ENCODE peak calls at places on chromosomes 12 and 14, in seven cellular contexts. G, X, Y, M, K, C and Z are unnamed samples.

GRCh38 chr14:64786296-64787149 is 82.3 kb downstream of the PLEKHG3 start:
- DNase-seq in X (no peak), G (peak), M (no peak), Y (no peak), K (no peak), C (no peak), Z (no peak)

GRCh38 chr14:51780741-51781140 is 79.7 kb upstream of the GNG2 start:
- DNase-seq in Y (peak), G (no peak), M (no peak), C (peak), K (peak), X (no peak), Z (no peak)

GRCh38 chr14:34355584-34356266 is 106.3 kb downstream of the SPTSSA start:
- DNase-seq in M (no peak), X (no peak), K (peak), Y (no peak), G (peak), C (peak), Z (no peak)

GRCh38 chr12:95316798-95317197 is 99.2 kb downstream of the VEZT start:
- DNase-seq in X (no peak), C (no peak), K (no peak), Y (no peak), M (no peak), G (no peak), Z (no peak)

GRCh38 chr14:98466807-98467206 is 805.2 kb downstream of the BCL11B start:
- DNase-seq in G (no peak), C (no peak), X (no peak), K (no peak), M (no peak), Y (no peak), Z (no peak)

GRCh38 chr14:98956181-98956580 is 315.8 kb downstream of the BCL11B start:
- DNase-seq in M (no peak), K (no peak), C (no peak), G (no peak), Y (peak), X (no peak), Z (peak)

GRCh38 chr12:9868271-9868815 is 811 bp downstream of the CLEC2B start:
- DNase-seq in M (no peak), Y (no peak), X (no peak), G (no peak), K (no peak), C (no peak), Z (no peak)

GRCh38 chr12:26150737-26151450 is 26.1 kb upstream of the BHLHE41 start:
- DNase-seq in K (no peak), G (no peak), X (no peak), M (no peak), Y (no peak), C (no peak), Z (no peak)

GRCh38 chr14:86221000-86221399 is 691.1 kb downstream of the FLRT2 start:
- DNase-seq in M (no peak), K (no peak), C (no peak), X (peak), G (no peak), Y (peak), Z (no peak)

GRCh38 chr12:1518763-1519516 is 75.4 kb downstream of the FBXL14 start:
- DNase-seq in X (no peak), C (peak), M (no peak), Y (peak), K (no peak), G (no peak), Z (no peak)

GRCh38 chr12:40106655-40107054 is 774 bp upstream of the SLC2A13 start:
- DNase-seq in C (peak), G (no peak), M (no peak), Y (peak), X (no peak), K (no peak), Z (no peak)

GRCh38 chr14:58639842-58640484 is 2.2 kb downstream of the DACT1 start:
- DNase-seq in M (no peak), Y (peak), C (peak), G (peak), X (no peak), K (peak), Z (no peak)

GRCh38 chr12:66803972-66804371 is 125.1 kb upstream of the GRIP1 start:
- DNase-seq in C (no peak), Y (no peak), G (no peak), K (no peak), X (no peak), M (no peak), Z (no peak)

GRCh38 chr12:117069926-117070900 is 29.0 kb downstream of the TESC start:
- DNase-seq in K (no peak), C (no peak), M (no peak), Y (peak), X (no peak), G (no peak), Z (no peak)

GRCh38 chr12:69905801-69906200 is 80.8 kb downstream of the MYRFL start:
- DNase-seq in X (no peak), K (no peak), M (no peak), C (no peak), Y (no peak), G (no peak), Z (no peak)

DNA sequence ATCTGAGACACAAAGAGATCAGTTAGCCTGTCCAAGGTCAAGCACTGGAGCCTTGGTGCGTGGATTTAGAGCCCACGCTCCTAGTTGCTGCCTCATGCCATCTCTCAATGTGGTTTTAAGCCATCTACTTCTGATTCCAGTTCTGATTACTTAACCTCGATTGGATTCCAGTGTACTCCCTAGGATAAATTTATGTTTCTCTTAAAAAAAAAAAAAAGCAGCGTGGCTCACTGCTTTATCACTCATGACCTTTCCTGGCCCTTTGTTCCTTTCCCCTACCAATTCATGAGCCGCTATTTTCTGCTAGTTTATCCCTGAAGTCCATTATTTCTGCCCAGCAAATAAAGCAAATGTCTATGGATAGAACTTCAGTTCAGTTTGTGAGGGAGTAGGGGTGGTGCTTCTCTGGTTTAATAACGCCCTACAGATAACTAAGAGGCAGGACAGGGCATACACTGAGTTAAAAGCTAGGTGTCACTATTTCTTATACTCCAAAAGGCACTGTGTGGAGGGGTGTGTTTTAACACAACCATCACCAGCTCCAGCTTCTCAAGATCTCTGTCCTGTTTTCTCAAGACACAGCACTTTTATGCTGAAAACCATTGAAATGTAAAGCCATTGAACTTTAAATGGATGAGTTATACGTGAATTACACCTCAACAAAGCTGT is 9.8 kb upstream of the PARP11 start:
- DNase-seq in K (no peak), M (no peak), X (no peak), G (no peak), C (peak), Y (no peak), Z (no peak)
- TF ChIP-seq CTCF in K (peak), M (peak), X (peak), G (no peak), C (peak), Y (peak), Z (no peak)

GRCh38 chr12:132070298-132070697 is 73.8 kb downstream of the DDX51 start:
- DNase-seq in C (no peak), G (no peak), Y (no peak), M (no peak), K (no peak), X (no peak), Z (no peak)

GRCh38 chr12:132068250-132068649 is 75.9 kb downstream of the DDX51 start:
- DNase-seq in G (no peak), M (no peak), K (no peak), Y (no peak), X (no peak), C (no peak), Z (no peak)

GRCh38 chr12:132067182-132067581 is 76.9 kb downstream of the DDX51 start:
- DNase-seq in X (no peak), M (no peak), Y (no peak), G (no peak), K (no peak), C (no peak), Z (no peak)

GRCh38 chr12:132071001-132071810 is 72.9 kb downstream of the DDX51 start:
- DNase-seq in G (no peak), K (no peak), C (no peak), X (no peak), M (no peak), Y (no peak), Z (no peak)

GRCh38 chr12:132069336-132069985 is 74.7 kb downstream of the DDX51 start:
- DNase-seq in G (no peak), C (no peak), M (no peak), Y (no peak), K (no peak), X (no peak), Z (no peak)
- TF ChIP-seq CTCF in G (no peak), C (no peak), M (no peak), Y (no peak), K (no peak), X (no peak), Z (no peak)

GRCh38 chr14:82855912-82856381 is 1322.3 kb upstream of the SEL1L start:
- DNase-seq in M (no peak), G (no peak), K (no peak), X (no peak), C (peak), Y (no peak), Z (no peak)

GRCh38 chr14:82854851-82855250 is 1321.2 kb upstream of the SEL1L start:
- DNase-seq in C (no peak), X (no peak), Y (peak), K (no peak), M (no peak), G (no peak), Z (no peak)

GRCh38 chr14:82854131-82854530 is 1320.5 kb upstream of the SEL1L start:
- DNase-seq in M (no peak), Y (peak), X (no peak), G (no peak), K (no peak), C (no peak), Z (no peak)
- TF ChIP-seq CTCF in M (no peak), Y (peak), X (peak), G (no peak), K (no peak), C (no peak), Z (no peak)

GRCh38 chr12:100443434-100443833 is 30.2 kb upstream of the NR1H4 start:
- DNase-seq in K (no peak), C (no peak), G (no peak), X (no peak), Y (no peak), M (no peak), Z (no peak)
- TF ChIP-seq CTCF in K (no peak), C (no peak), G (no peak), X (no peak), Y (no peak), M (no peak), Z (no peak)

GRCh38 chr14:90851327-90852036 is 35.3 kb upstream of the TTC7B start:
- DNase-seq in X (no peak), K (no peak), G (no peak), M (no peak), Y (no peak), C (no peak), Z (no peak)
- TF ChIP-seq CTCF in X (no peak), K (no peak), G (no peak), M (no peak), Y (no peak), C (no peak), Z (no peak)

GRCh38 chr12:7642287-7642686 is 23.4 kb downstream of the APOBEC1 start:
- DNase-seq in X (no peak), C (no peak), M (no peak), Y (no peak), K (no peak), G (no peak), Z (no peak)
- TF ChIP-seq CTCF in X (no peak), C (no peak), M (no peak), Y (no peak), K (no peak), G (no peak), Z (no peak)

GRCh38 chr14:68363401-68363800 is 429.5 kb downstream of the ZFP36L1 start:
- DNase-seq in C (no peak), M (no peak), X (no peak), K (peak), Y (peak), G (no peak), Z (no peak)
- TF ChIP-seq CTCF in C (peak), M (no peak), X (peak), K (peak), Y (peak), G (no peak), Z (no peak)